ENCODE peak calls at places on chromosomes 11 and 22, in ten cellular contexts. One of them, this sample, is unnamed.

GRCh38 chr22:31829505-31829904 is 75.7 kb downstream of the DEPDC5 start:
- DNase-seq in HFFc6: peak; percentile 93
- DNase-seq in SK-N-DZ: peak; percentile 85
- DNase-seq in COR-L47: no peak
- DNase-seq in Peyer's patch: no peak
- DNase-seq in T47D: no peak
- DNase-seq in NCI-H446: no peak
- DNase-seq in T-helper 9 cell: no peak
- DNase-seq in anterior cingulate cortex: no peak
- DNase-seq in NCI-H2081 treated with DMSO at 0.1 percent for 48 hours: no peak
- DNase-seq in this sample: no peak

GRCh38 chr22:30903876-30904460 is 64.6 kb downstream of the MORC2 start:
- DNase-seq in T47D: no peak
- DNase-seq in NCI-H446: no peak
- DNase-seq in NCI-H2081 treated with DMSO at 0.1 percent for 48 hours: no peak
- DNase-seq in T-helper 9 cell: no peak
- DNase-seq in HFFc6: no peak
- DNase-seq in anterior cingulate cortex: no peak
- DNase-seq in COR-L47: no peak
- DNase-seq in Peyer's patch: no peak
- DNase-seq in SK-N-DZ: no peak
- DNase-seq in this sample: no peak

GRCh38 chr11:23605001-23605400 is 744.7 kb upstream of the CCDC179 start:
- DNase-seq in anterior cingulate cortex: no peak
- DNase-seq in NCI-H2081 treated with DMSO at 0.1 percent for 48 hours: no peak
- DNase-seq in T47D: no peak
- DNase-seq in T-helper 9 cell: no peak
- DNase-seq in SK-N-DZ: no peak
- DNase-seq in NCI-H446: no peak
- DNase-seq in COR-L47: no peak
- DNase-seq in HFFc6: no peak
- DNase-seq in Peyer's patch: no peak
- DNase-seq in this sample: no peak

GRCh38 chr11:67014343-67014742 is 8.6 kb upstream of the SYT12 start:
- DNase-seq in NCI-H2081 treated with DMSO at 0.1 percent for 48 hours: no peak
- DNase-seq in T47D: no peak
- DNase-seq in SK-N-DZ: no peak
- DNase-seq in HFFc6: no peak
- DNase-seq in NCI-H446: no peak
- DNase-seq in COR-L47: no peak
- DNase-seq in anterior cingulate cortex: no peak
- DNase-seq in T-helper 9 cell: no peak
- DNase-seq in Peyer's patch: no peak
- DNase-seq in this sample: no peak

GRCh38 chr11:33500865-33501479 is 199.7 kb downstream of the C11orf91 start:
- DNase-seq in NCI-H2081 treated with DMSO at 0.1 percent for 48 hours: no peak
- DNase-seq in T-helper 9 cell: no peak
- DNase-seq in anterior cingulate cortex: no peak
- DNase-seq in T47D: no peak
- DNase-seq in HFFc6: peak; percentile 31
- DNase-seq in COR-L47: no peak
- DNase-seq in NCI-H446: no peak
- DNase-seq in SK-N-DZ: no peak
- DNase-seq in Peyer's patch: no peak
- DNase-seq in this sample: no peak

GRCh38 chr11:30526558-30526957 is 59.6 kb downstream of the MPPED2 start:
- DNase-seq in COR-L47: no peak
- DNase-seq in SK-N-DZ: no peak
- DNase-seq in T-helper 9 cell: no peak
- DNase-seq in anterior cingulate cortex: no peak
- DNase-seq in NCI-H2081 treated with DMSO at 0.1 percent for 48 hours: no peak
- DNase-seq in HFFc6: no peak
- DNase-seq in NCI-H446: no peak
- DNase-seq in Peyer's patch: no peak
- DNase-seq in T47D: no peak
- DNase-seq in this sample: no peak

GRCh38 chr22:44702479-44703219 is 645 bp downstream of the PRR5 start:
- DNase-seq in T-helper 9 cell: peak; percentile 18
- DNase-seq in anterior cingulate cortex: no peak
- DNase-seq in NCI-H2081 treated with DMSO at 0.1 percent for 48 hours: no peak
- DNase-seq in Peyer's patch: peak; percentile 66
- DNase-seq in NCI-H446: no peak
- DNase-seq in HFFc6: no peak
- DNase-seq in SK-N-DZ: no peak
- DNase-seq in COR-L47: peak; percentile 41
- DNase-seq in T47D: no peak
- DNase-seq in this sample: no peak

GRCh38 chr11:2509481-2510001 is 64.7 kb downstream of the KCNQ1 start:
- DNase-seq in anterior cingulate cortex: no peak
- DNase-seq in COR-L47: no peak
- DNase-seq in HFFc6: no peak
- DNase-seq in T47D: no peak
- DNase-seq in Peyer's patch: peak; percentile 40
- DNase-seq in SK-N-DZ: no peak
- DNase-seq in NCI-H446: no peak
- DNase-seq in T-helper 9 cell: no peak
- DNase-seq in NCI-H2081 treated with DMSO at 0.1 percent for 48 hours: no peak
- DNase-seq in this sample: no peak

GRCh38 chr11:126232683-126233082 is 21.1 kb downstream of the FAM118B start:
- DNase-seq in SK-N-DZ: no peak
- DNase-seq in HFFc6: no peak
- DNase-seq in COR-L47: no peak
- DNase-seq in anterior cingulate cortex: no peak
- DNase-seq in T47D: no peak
- DNase-seq in Peyer's patch: no peak
- DNase-seq in NCI-H446: no peak
- DNase-seq in NCI-H2081 treated with DMSO at 0.1 percent for 48 hours: no peak
- DNase-seq in T-helper 9 cell: no peak
- DNase-seq in this sample: no peak

GRCh38 chr11:19428206-19429001 is 187.7 kb upstream of the E2F8 start:
- DNase-seq in Peyer's patch: no peak
- DNase-seq in NCI-H2081 treated with DMSO at 0.1 percent for 48 hours: no peak
- DNase-seq in T-helper 9 cell: no peak
- DNase-seq in COR-L47: no peak
- DNase-seq in NCI-H446: no peak
- DNase-seq in SK-N-DZ: no peak
- DNase-seq in anterior cingulate cortex: no peak
- DNase-seq in HFFc6: no peak
- DNase-seq in T47D: no peak
- DNase-seq in this sample: no peak

GRCh38 chr11:57131080-57131790 is 50.5 kb upstream of the LRRC55 start:
- DNase-seq in NCI-H2081 treated with DMSO at 0.1 percent for 48 hours: no peak
- DNase-seq in HFFc6: peak; percentile 16
- DNase-seq in COR-L47: no peak
- DNase-seq in SK-N-DZ: no peak
- DNase-seq in T47D: no peak
- DNase-seq in Peyer's patch: no peak
- DNase-seq in anterior cingulate cortex: no peak
- DNase-seq in NCI-H446: peak; percentile 50
- DNase-seq in T-helper 9 cell: no peak
- DNase-seq in this sample: peak; percentile 7

GRCh38 chr11:82692981-82693380 is 40.7 kb downstream of the FAM181B start:
- DNase-seq in NCI-H446: no peak
- DNase-seq in HFFc6: no peak
- DNase-seq in NCI-H2081 treated with DMSO at 0.1 percent for 48 hours: no peak
- DNase-seq in Peyer's patch: no peak
- DNase-seq in T-helper 9 cell: no peak
- DNase-seq in anterior cingulate cortex: no peak
- DNase-seq in COR-L47: no peak
- DNase-seq in T47D: no peak
- DNase-seq in SK-N-DZ: no peak
- DNase-seq in this sample: no peak

GRCh38 chr22:29871684-29872083 is 11.3 kb upstream of the MTMR3 start:
- DNase-seq in T47D: no peak
- DNase-seq in anterior cingulate cortex: no peak
- DNase-seq in Peyer's patch: no peak
- DNase-seq in SK-N-DZ: no peak
- DNase-seq in COR-L47: no peak
- DNase-seq in NCI-H446: peak; percentile 89
- DNase-seq in T-helper 9 cell: no peak
- DNase-seq in NCI-H2081 treated with DMSO at 0.1 percent for 48 hours: no peak
- DNase-seq in HFFc6: no peak
- DNase-seq in this sample: no peak

GRCh38 chr11:28146123-28146751 is 38.0 kb downstream of the METTL15 start:
- DNase-seq in T47D: no peak
- DNase-seq in anterior cingulate cortex: no peak
- DNase-seq in NCI-H446: peak; percentile 43
- DNase-seq in NCI-H2081 treated with DMSO at 0.1 percent for 48 hours: no peak
- DNase-seq in Peyer's patch: no peak
- DNase-seq in SK-N-DZ: no peak
- DNase-seq in T-helper 9 cell: no peak
- DNase-seq in COR-L47: no peak
- DNase-seq in HFFc6: peak; percentile 84
- DNase-seq in this sample: no peak

GRCh38 chr11:112797653-112798293 is 163.4 kb upstream of the NCAM1 start:
- DNase-seq in NCI-H2081 treated with DMSO at 0.1 percent for 48 hours: peak; percentile 3
- DNase-seq in anterior cingulate cortex: peak; percentile 65
- DNase-seq in NCI-H446: peak; percentile 85
- DNase-seq in SK-N-DZ: no peak
- DNase-seq in T-helper 9 cell: no peak
- DNase-seq in Peyer's patch: no peak
- DNase-seq in COR-L47: peak; percentile 30
- DNase-seq in T47D: no peak
- DNase-seq in HFFc6: no peak
- DNase-seq in this sample: peak; percentile 3

GRCh38 chr11:70443043-70444030 is 45.0 kb downstream of the CTTN start:
- DNase-seq in Peyer's patch: no peak
- DNase-seq in NCI-H2081 treated with DMSO at 0.1 percent for 48 hours: no peak
- DNase-seq in HFFc6: no peak
- DNase-seq in T47D: no peak
- DNase-seq in NCI-H446: no peak
- DNase-seq in T-helper 9 cell: no peak
- DNase-seq in anterior cingulate cortex: no peak
- DNase-seq in SK-N-DZ: no peak
- DNase-seq in COR-L47: no peak
- DNase-seq in this sample: no peak

GRCh38 chr22:30856699-30857098 is 111.9 kb downstream of the MORC2 start:
- DNase-seq in HFFc6: no peak
- DNase-seq in T-helper 9 cell: no peak
- DNase-seq in COR-L47: no peak
- DNase-seq in anterior cingulate cortex: no peak
- DNase-seq in T47D: no peak
- DNase-seq in NCI-H2081 treated with DMSO at 0.1 percent for 48 hours: no peak
- DNase-seq in SK-N-DZ: no peak
- DNase-seq in NCI-H446: no peak
- DNase-seq in Peyer's patch: no peak
- DNase-seq in this sample: no peak

GRCh38 chr22:45163074-45163416 is 680 bp upstream of the NUP50 start:
- DNase-seq in NCI-H2081 treated with DMSO at 0.1 percent for 48 hours: no peak
- DNase-seq in T47D: no peak
- DNase-seq in T-helper 9 cell: no peak
- DNase-seq in SK-N-DZ: peak; percentile 41
- DNase-seq in Peyer's patch: no peak
- DNase-seq in HFFc6: peak; percentile 26
- DNase-seq in COR-L47: no peak
- DNase-seq in anterior cingulate cortex: no peak
- DNase-seq in NCI-H446: peak; percentile 20
- DNase-seq in this sample: no peak

GRCh38 chr11:109423114-109423859 is 1.3 kb downstream of the C11orf87 start:
- DNase-seq in NCI-H2081 treated with DMSO at 0.1 percent for 48 hours: no peak
- DNase-seq in COR-L47: peak; percentile 50
- DNase-seq in T-helper 9 cell: no peak
- DNase-seq in T47D: peak; percentile 37
- DNase-seq in HFFc6: no peak
- DNase-seq in anterior cingulate cortex: peak; percentile 2
- DNase-seq in Peyer's patch: no peak
- DNase-seq in NCI-H446: no peak
- DNase-seq in SK-N-DZ: peak; percentile 3
- DNase-seq in this sample: no peak

GRCh38 chr22:25702046-25702445 is 39.9 kb upstream of the MYO18B start:
- DNase-seq in anterior cingulate cortex: no peak
- DNase-seq in COR-L47: peak; percentile 9
- DNase-seq in Peyer's patch: no peak
- DNase-seq in T47D: peak; percentile 11
- DNase-seq in NCI-H2081 treated with DMSO at 0.1 percent for 48 hours: no peak
- DNase-seq in T-helper 9 cell: no peak
- DNase-seq in HFFc6: no peak
- DNase-seq in NCI-H446: peak; percentile 56
- DNase-seq in SK-N-DZ: peak; percentile 45
- DNase-seq in this sample: peak; percentile 6

GRCh38 chr11:25711008-25711407 is 620.9 kb upstream of the ANO3 start:
- DNase-seq in SK-N-DZ: no peak
- DNase-seq in T-helper 9 cell: no peak
- DNase-seq in NCI-H446: no peak
- DNase-seq in Peyer's patch: no peak
- DNase-seq in T47D: no peak
- DNase-seq in anterior cingulate cortex: no peak
- DNase-seq in HFFc6: no peak
- DNase-seq in COR-L47: no peak
- DNase-seq in NCI-H2081 treated with DMSO at 0.1 percent for 48 hours: no peak
- DNase-seq in this sample: no peak

GRCh38 chr11:44916797-44917196 is 33.9 kb downstream of the TP53I11 start:
- DNase-seq in NCI-H2081 treated with DMSO at 0.1 percent for 48 hours: no peak
- DNase-seq in SK-N-DZ: no peak
- DNase-seq in NCI-H446: no peak
- DNase-seq in COR-L47: no peak
- DNase-seq in Peyer's patch: no peak
- DNase-seq in T-helper 9 cell: no peak
- DNase-seq in HFFc6: no peak
- DNase-seq in anterior cingulate cortex: no peak
- DNase-seq in T47D: no peak
- DNase-seq in this sample: no peak

GRCh38 chr11:100759856-100760255 is 72.8 kb downstream of the ARHGAP42 start:
- DNase-seq in COR-L47: no peak
- DNase-seq in NCI-H446: no peak
- DNase-seq in T47D: no peak
- DNase-seq in T-helper 9 cell: no peak
- DNase-seq in NCI-H2081 treated with DMSO at 0.1 percent for 48 hours: no peak
- DNase-seq in HFFc6: no peak
- DNase-seq in SK-N-DZ: peak; percentile 89
- DNase-seq in anterior cingulate cortex: no peak
- DNase-seq in Peyer's patch: no peak
- DNase-seq in this sample: no peak

GRCh38 chr11:93559681-93560080 is 16.5 kb upstream of the SMCO4 start:
- DNase-seq in SK-N-DZ: no peak
- DNase-seq in Peyer's patch: no peak
- DNase-seq in HFFc6: no peak
- DNase-seq in NCI-H446: no peak
- DNase-seq in NCI-H2081 treated with DMSO at 0.1 percent for 48 hours: no peak
- DNase-seq in anterior cingulate cortex: no peak
- DNase-seq in T47D: no peak
- DNase-seq in COR-L47: no peak
- DNase-seq in T-helper 9 cell: no peak
- DNase-seq in this sample: no peak

GRCh38 chr22:17267661-17268330 is 48.6 kb upstream of the ADA2 start:
- DNase-seq in T-helper 9 cell: no peak
- DNase-seq in T47D: no peak
- DNase-seq in NCI-H446: no peak
- DNase-seq in Peyer's patch: no peak
- DNase-seq in COR-L47: no peak
- DNase-seq in HFFc6: no peak
- DNase-seq in NCI-H2081 treated with DMSO at 0.1 percent for 48 hours: no peak
- DNase-seq in SK-N-DZ: no peak
- DNase-seq in anterior cingulate cortex: no peak
- DNase-seq in this sample: no peak

GRCh38 chr11:121449123-121449522 is 3.0 kb upstream of the SORL1 start:
- DNase-seq in Peyer's patch: no peak
- DNase-seq in T47D: no peak
- DNase-seq in NCI-H446: no peak
- DNase-seq in NCI-H2081 treated with DMSO at 0.1 percent for 48 hours: no peak
- DNase-seq in anterior cingulate cortex: no peak
- DNase-seq in HFFc6: no peak
- DNase-seq in COR-L47: no peak
- DNase-seq in SK-N-DZ: no peak
- DNase-seq in T-helper 9 cell: no peak
- DNase-seq in this sample: no peak

GRCh38 chr11:30653606-30654005 is 67.5 kb upstream of the MPPED2 start:
- DNase-seq in SK-N-DZ: no peak
- DNase-seq in Peyer's patch: no peak
- DNase-seq in NCI-H446: no peak
- DNase-seq in COR-L47: no peak
- DNase-seq in NCI-H2081 treated with DMSO at 0.1 percent for 48 hours: no peak
- DNase-seq in HFFc6: no peak
- DNase-seq in anterior cingulate cortex: no peak
- DNase-seq in T47D: no peak
- DNase-seq in T-helper 9 cell: no peak
- DNase-seq in this sample: no peak

GRCh38 chr11:101866619-101867491 is 48.0 kb upstream of the CEP126 start:
- DNase-seq in NCI-H446: no peak
- DNase-seq in Peyer's patch: no peak
- DNase-seq in COR-L47: no peak
- DNase-seq in HFFc6: peak; percentile 75
- DNase-seq in SK-N-DZ: no peak
- DNase-seq in T-helper 9 cell: no peak
- DNase-seq in T47D: no peak
- DNase-seq in anterior cingulate cortex: no peak
- DNase-seq in NCI-H2081 treated with DMSO at 0.1 percent for 48 hours: no peak
- DNase-seq in this sample: peak; percentile 3

This sample was measured in NCI-H748 treated with DMSO at 0.1 percent for 48 hours.